ENCODE peak calls at places on chromosome 18, in six cellular contexts. D is choroid plexus epithelial cell; C is DND-41; E is EH; P is stimulated activated CD8-positive, alpha-beta memory T cell treated with anti-CD3 and anti-CD28 coated beads, Interleukin-7, amount 100 ng/mL, for 1 hour; Y is sciatic nerve. A is an unnamed sample.

GRCh38 chr18:34590503-34590902 is 119.6 kb upstream of the DTNA start:
- DNase-seq in C (no peak), Y (no peak), E (no peak), P (no peak), D (no peak), A (no peak)

GRCh38 chr18:6203791-6204190 is 210.9 kb downstream of the L3MBTL4 start:
- DNase-seq in C (no peak), P (no peak), D (no peak), Y (no peak), E (no peak), A (no peak)

GRCh38 chr18:48167901-48168300 is 237.4 kb upstream of the SMAD2 start:
- DNase-seq in P (no peak), C (no peak), D (no peak), E (no peak), Y (no peak), A (no peak)

GRCh38 chr18:49206717-49207116 is 253.7 kb downstream of the DYM start:
- DNase-seq in E (no peak), P (no peak), D (peak), C (peak), Y (no peak), A (no peak)

GRCh38 chr18:72830109-72830508 is 37.7 kb downstream of the NETO1 start:
- DNase-seq in C (peak), D (peak), Y (no peak), E (peak), P (no peak), A (peak)

GRCh38 chr18:74115046-74115445 is 32.6 kb downstream of the FBXO15 start:
- DNase-seq in E (peak), Y (no peak), D (peak), C (no peak), P (no peak), A (no peak)

GRCh38 chr18:7946724-7947377 is 379.7 kb downstream of the PTPRM start:
- DNase-seq in D (peak), C (no peak), P (no peak), E (peak), Y (no peak), A (no peak)

GRCh38 chr18:21997207-21998143 is 171.9 kb upstream of the GATA6 start:
- DNase-seq in E (peak), P (no peak), D (peak), Y (no peak), C (peak), A (peak)

GRCh38 chr18:31042068-31042390 is 513 bp downstream of the DSC3 start:
- DNase-seq in Y (no peak), P (no peak), E (no peak), D (no peak), C (no peak), A (no peak)

GRCh38 chr18:7565677-7566076 is 1.4 kb upstream of the PTPRM start:
- DNase-seq in E (no peak), C (no peak), P (no peak), Y (no peak), D (no peak), A (no peak)

GRCh38 chr18:55287146-55287806 is 300.7 kb downstream of the TCF4 start:
- DNase-seq in C (no peak), Y (no peak), P (no peak), D (no peak), E (peak), A (no peak)

GRCh38 chr18:13450289-13451207 is 232.0 kb downstream of the LDLRAD4 start:
- DNase-seq in Y (no peak), D (no peak), P (no peak), C (peak), E (no peak), A (no peak)

GRCh38 chr18:9124824-9125223 is 11.8 kb upstream of the ANKRD12 start:
- DNase-seq in Y (no peak), E (no peak), D (no peak), C (no peak), P (no peak), A (no peak)

GRCh38 chr18:25686960-25687520 is 335.1 kb upstream of the ZNF521 start:
- DNase-seq in P (no peak), E (peak), D (peak), Y (no peak), C (no peak), A (no peak)

GRCh38 chr18:76619342-76620315 is 124.6 kb upstream of the ZNF516 start:
- DNase-seq in C (no peak), E (peak), P (no peak), D (peak), Y (peak), A (no peak)

GRCh38 chr18:36821681-36822080 is 7.1 kb downstream of the TPGS2 start:
- DNase-seq in E (peak), D (no peak), C (no peak), Y (no peak), P (no peak), A (no peak)